ENCODE peak calls at places on chromosome 22, in seven cellular contexts. One of them, this sample, is unnamed.

GRCh38 chr22:24091551-24092420 is 80.7 kb downstream of the CABIN1 start:
- DNase-seq in MM.1S: no peak
- DNase-seq in hepatocyte: no peak
- DNase-seq in GM23338: no peak
- DNase-seq in PC-3: no peak
- DNase-seq in HCT116: no peak
- DNase-seq in GM23248: no peak
- DNase-seq in this sample: no peak

GRCh38 chr22:48342016-48342415 is 1485.7 kb downstream of the BRD1 start:
- DNase-seq in MM.1S: no peak
- DNase-seq in hepatocyte: no peak
- DNase-seq in GM23338: no peak
- DNase-seq in PC-3: no peak
- DNase-seq in HCT116: no peak
- DNase-seq in GM23248: no peak
- DNase-seq in this sample: no peak

GRCh38 chr22:30606455-30607299 is at the start of gene TCN2:
- DNase-seq in MM.1S: peak; percentile 66
- DNase-seq in hepatocyte: peak; percentile 88
- DNase-seq in GM23338: peak; percentile 93
- DNase-seq in PC-3: peak; percentile 49
- DNase-seq in HCT116: no peak
- DNase-seq in GM23248: peak; percentile 86
- DNase-seq in this sample: no peak

GRCh38 chr22:27839261-27839660 is 37.7 kb upstream of the MN1 start:
- DNase-seq in MM.1S: no peak
- DNase-seq in hepatocyte: no peak
- DNase-seq in GM23338: no peak
- DNase-seq in PC-3: no peak
- DNase-seq in HCT116: no peak
- DNase-seq in GM23248: no peak
- DNase-seq in this sample: no peak

GRCh38 chr22:30196141-30196866 is 50.3 kb downstream of the LIF start:
- DNase-seq in MM.1S: no peak
- DNase-seq in hepatocyte: peak; percentile 91
- DNase-seq in GM23338: peak; percentile 94
- DNase-seq in PC-3: peak; percentile 93
- DNase-seq in HCT116: peak; percentile 91
- DNase-seq in GM23248: peak; percentile 100
- DNase-seq in this sample: peak; percentile 100

GRCh38 chr22:44567846-44568493 is 69.9 kb upstream of the RTL6 start:
- DNase-seq in MM.1S: peak; percentile 37
- DNase-seq in hepatocyte: peak; percentile 46
- DNase-seq in GM23338: peak; percentile 57
- DNase-seq in PC-3: peak; percentile 36
- DNase-seq in HCT116: peak; percentile 54
- DNase-seq in GM23248: peak; percentile 52
- DNase-seq in this sample: no peak

GRCh38 chr22:29199702-29200400 is 5.8 kb upstream of the EMID1 start:
- DNase-seq in MM.1S: no peak
- DNase-seq in hepatocyte: no peak
- DNase-seq in GM23338: no peak
- DNase-seq in PC-3: no peak
- DNase-seq in HCT116: no peak
- DNase-seq in GM23248: no peak
- DNase-seq in this sample: no peak

GRCh38 chr22:35601743-35602633 is 15.1 kb downstream of the MB start:
- DNase-seq in MM.1S: no peak
- DNase-seq in hepatocyte: peak; percentile 57
- DNase-seq in GM23338: no peak
- DNase-seq in PC-3: peak; percentile 88
- DNase-seq in HCT116: no peak
- DNase-seq in GM23248: peak; percentile 89
- DNase-seq in this sample: peak; percentile 91

GRCh38 chr22:27776410-27776958 is 25.1 kb downstream of the MN1 start:
- DNase-seq in MM.1S: no peak
- DNase-seq in hepatocyte: no peak
- DNase-seq in GM23338: peak; percentile 61
- DNase-seq in PC-3: no peak
- DNase-seq in HCT116: no peak
- DNase-seq in GM23248: peak; percentile 61
- DNase-seq in this sample: no peak

DNA sequence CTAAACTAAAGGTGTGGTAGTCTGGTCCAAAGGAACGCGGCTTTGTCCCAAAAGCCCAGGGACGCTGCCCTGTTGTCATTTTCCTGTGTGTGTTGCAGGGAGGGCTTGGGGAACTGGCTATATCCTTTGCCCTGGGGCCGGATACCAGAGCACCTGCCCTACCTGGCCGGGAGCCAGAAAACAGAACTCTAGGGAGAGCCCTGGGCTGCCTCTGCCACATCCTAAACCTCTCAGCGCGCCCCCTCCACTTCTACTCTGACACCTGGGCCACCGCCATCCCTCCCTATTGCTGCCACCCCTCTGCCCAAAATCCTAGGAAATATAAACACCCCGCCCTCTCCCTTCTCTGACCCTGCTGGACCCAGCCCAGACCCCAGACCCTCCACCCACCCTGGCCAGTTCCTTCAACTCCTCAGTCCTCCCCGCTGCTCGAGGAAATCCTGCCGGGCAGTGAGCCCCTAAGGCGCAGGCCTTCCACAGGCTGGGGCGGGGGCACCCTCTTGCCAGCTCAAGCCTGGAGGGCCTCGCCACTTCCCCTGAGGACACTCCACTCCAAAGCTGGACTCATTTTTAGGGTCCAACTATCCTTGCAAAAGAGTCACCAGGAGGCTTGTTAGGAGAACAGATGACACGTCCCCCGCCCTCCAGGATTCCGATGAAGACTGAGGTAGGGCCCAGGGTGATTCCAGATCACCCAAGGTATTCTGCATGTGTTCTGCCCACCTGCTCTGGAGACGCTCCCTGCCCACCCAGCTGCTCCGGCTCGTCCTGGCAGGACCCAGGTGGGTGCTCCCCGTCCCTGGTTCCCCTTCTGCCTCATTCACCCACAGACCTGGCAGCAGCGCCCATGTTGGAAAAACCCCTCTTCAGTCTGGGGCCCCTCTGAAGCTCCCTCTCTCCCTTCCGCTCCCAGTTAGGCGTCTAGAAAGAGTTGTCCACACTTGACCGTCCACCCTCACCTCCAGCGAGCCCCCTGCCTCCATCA is 12.2 kb downstream of the KCTD17 start:
- DNase-seq in MM.1S: no peak
- DNase-seq in hepatocyte: no peak
- DNase-seq in GM23338: no peak
- DNase-seq in PC-3: peak; percentile 15
- DNase-seq in HCT116: no peak
- DNase-seq in GM23248: no peak
- DNase-seq in this sample: peak; percentile 66
- H3K9me2 ChIP-seq in MM.1S: no peaks in the 10 kb centered on the region
- H3K9me2 ChIP-seq in hepatocyte: no peaks in the 10 kb centered on the region
- H3K9me2 ChIP-seq in GM23338: no peaks in the 10 kb centered on the region
- H3K9me2 ChIP-seq in PC-3: no peaks in the 10 kb centered on the region
- H3K9me2 ChIP-seq in HCT116: no peaks in the 10 kb centered on the region
- H3K9me2 ChIP-seq in GM23248: no peaks in the 10 kb centered on the region
- H3K9me2 ChIP-seq in this sample: no peaks in the 10 kb centered on the region

GRCh38 chr22:39839917-39840510 is 53.5 kb downstream of the ENTHD1 start:
- DNase-seq in MM.1S: no peak
- DNase-seq in hepatocyte: no peak
- DNase-seq in GM23338: no peak
- DNase-seq in PC-3: no peak
- DNase-seq in HCT116: no peak
- DNase-seq in GM23248: no peak
- DNase-seq in this sample: no peak
- H3K4me2 ChIP-seq in MM.1S: no peak overlapping the region
- H3K4me2 ChIP-seq in hepatocyte: no peak overlapping the region
- H3K4me2 ChIP-seq in GM23338: no peak overlapping the region
- H3K4me2 ChIP-seq in PC-3: no peak overlapping the region
- H3K4me2 ChIP-seq in HCT116: no peak overlapping the region
- H3K4me2 ChIP-seq in GM23248: no peak overlapping the region
- H3K4me2 ChIP-seq in this sample: no peak overlapping the region

DNA sequence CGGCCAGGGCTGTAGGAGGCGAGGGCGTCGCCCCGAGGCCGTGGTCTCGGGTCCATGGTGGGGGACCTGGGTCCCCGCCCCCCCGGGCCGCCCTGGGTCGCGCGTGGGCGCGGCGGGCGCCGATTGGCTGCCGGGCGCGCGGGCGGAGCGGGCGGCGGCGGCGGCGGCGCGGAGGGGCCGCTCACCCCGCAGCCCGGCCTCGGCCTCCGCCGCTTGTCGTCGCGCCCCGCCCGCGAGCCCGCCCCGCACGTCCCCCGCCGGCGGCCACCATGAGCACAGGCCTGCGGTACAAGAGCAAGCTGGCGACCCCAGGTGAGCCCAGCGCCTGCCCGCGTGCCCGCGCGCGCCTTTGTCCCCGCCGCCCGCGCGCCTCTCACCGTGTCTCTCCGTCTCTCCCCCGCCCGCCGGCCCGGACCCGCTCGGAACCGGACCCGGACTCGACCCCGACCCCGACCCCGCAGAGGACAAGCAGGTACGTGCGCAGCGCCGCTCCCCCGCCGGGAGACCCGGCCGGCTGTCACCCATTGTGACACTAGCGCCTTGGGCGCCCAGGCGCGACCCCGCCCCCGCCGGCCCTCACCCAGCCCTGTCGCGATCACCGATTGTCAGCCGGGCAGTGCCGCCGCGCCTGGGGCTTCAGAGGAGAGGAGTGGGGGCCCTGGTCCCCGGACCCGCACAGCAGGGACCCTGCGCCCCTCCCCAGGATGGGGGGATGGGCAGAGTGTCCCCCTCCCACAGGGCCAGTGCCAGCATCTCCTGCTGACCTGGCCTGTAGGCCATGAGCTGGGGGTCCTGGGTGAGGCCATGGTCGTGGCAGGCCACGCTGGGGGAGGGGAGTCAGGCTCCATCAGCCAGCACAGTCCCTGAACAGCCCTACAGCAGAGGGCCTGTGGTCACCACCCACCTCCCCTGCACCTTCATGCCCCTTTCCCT is at the start of gene SEPTIN5:
- DNase-seq in MM.1S: no peak
- DNase-seq in hepatocyte: no peak
- DNase-seq in GM23338: no peak
- DNase-seq in PC-3: no peak
- DNase-seq in HCT116: no peak
- DNase-seq in GM23248: peak; percentile 50
- DNase-seq in this sample: no peak
- TF ChIP-seq EZH2 in MM.1S: peak; percentile 53
- TF ChIP-seq EZH2 in hepatocyte: no peak
- TF ChIP-seq EZH2 in GM23338: no peak
- TF ChIP-seq EZH2 in PC-3: no peak
- TF ChIP-seq EZH2 in HCT116: no peak
- TF ChIP-seq EZH2 in GM23248: no peak
- TF ChIP-seq EZH2 in this sample: no peak

GRCh38 chr22:33302549-33302948 is 244.4 kb upstream of the SYN3 start:
- DNase-seq in MM.1S: no peak
- DNase-seq in hepatocyte: no peak
- DNase-seq in GM23338: peak; percentile 13
- DNase-seq in PC-3: no peak
- DNase-seq in HCT116: no peak
- DNase-seq in GM23248: no peak
- DNase-seq in this sample: no peak

GRCh38 chr22:33300165-33300564 is 242.0 kb upstream of the SYN3 start:
- DNase-seq in MM.1S: no peak
- DNase-seq in hepatocyte: no peak
- DNase-seq in GM23338: no peak
- DNase-seq in PC-3: no peak
- DNase-seq in HCT116: no peak
- DNase-seq in GM23248: no peak
- DNase-seq in this sample: no peak

GRCh38 chr22:33299245-33299956 is 241.2 kb upstream of the SYN3 start:
- DNase-seq in MM.1S: no peak
- DNase-seq in hepatocyte: no peak
- DNase-seq in GM23338: no peak
- DNase-seq in PC-3: no peak
- DNase-seq in HCT116: no peak
- DNase-seq in GM23248: no peak
- DNase-seq in this sample: no peak

GRCh38 chr22:33302049-33302545 is 243.9 kb upstream of the SYN3 start:
- DNase-seq in MM.1S: peak; percentile 68
- DNase-seq in hepatocyte: peak; percentile 88
- DNase-seq in GM23338: peak; percentile 93
- DNase-seq in PC-3: peak; percentile 45
- DNase-seq in HCT116: peak; percentile 0
- DNase-seq in GM23248: peak; percentile 82
- DNase-seq in this sample: peak; percentile 71

DNA sequence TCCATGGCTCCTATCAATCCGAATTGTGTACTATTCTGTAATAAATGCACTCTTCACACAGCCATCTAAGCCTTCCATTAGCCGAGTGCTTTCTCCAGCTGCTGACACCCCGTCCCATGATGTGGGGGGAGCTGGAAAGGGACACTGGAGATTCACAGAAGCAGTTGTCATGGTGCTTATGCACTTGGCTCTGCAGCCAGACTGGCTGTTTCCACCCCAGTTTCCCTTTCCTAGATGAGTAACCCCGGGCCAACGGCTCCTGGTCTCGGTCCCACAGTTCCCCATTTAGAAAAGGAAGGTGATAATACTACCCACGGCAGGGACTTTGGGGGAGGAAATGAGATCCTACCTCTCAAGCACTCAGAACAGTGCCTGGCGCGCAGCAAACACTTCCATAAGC is 244.9 kb upstream of the SYN3 start:
- DNase-seq in MM.1S: no peak
- DNase-seq in hepatocyte: no peak
- DNase-seq in GM23338: no peak
- DNase-seq in PC-3: no peak
- DNase-seq in HCT116: no peak
- DNase-seq in GM23248: no peak
- DNase-seq in this sample: no peak
- H3K9me2 ChIP-seq in MM.1S: no peaks in the 10 kb centered on the region
- H3K9me2 ChIP-seq in hepatocyte: no peaks in the 10 kb centered on the region
- H3K9me2 ChIP-seq in GM23338: no peaks in the 10 kb centered on the region
- H3K9me2 ChIP-seq in PC-3: no peaks in the 10 kb centered on the region
- H3K9me2 ChIP-seq in HCT116: no peaks in the 10 kb centered on the region
- H3K9me2 ChIP-seq in GM23248: no peaks in the 10 kb centered on the region
- H3K9me2 ChIP-seq in this sample: no peaks in the 10 kb centered on the region

DNA sequence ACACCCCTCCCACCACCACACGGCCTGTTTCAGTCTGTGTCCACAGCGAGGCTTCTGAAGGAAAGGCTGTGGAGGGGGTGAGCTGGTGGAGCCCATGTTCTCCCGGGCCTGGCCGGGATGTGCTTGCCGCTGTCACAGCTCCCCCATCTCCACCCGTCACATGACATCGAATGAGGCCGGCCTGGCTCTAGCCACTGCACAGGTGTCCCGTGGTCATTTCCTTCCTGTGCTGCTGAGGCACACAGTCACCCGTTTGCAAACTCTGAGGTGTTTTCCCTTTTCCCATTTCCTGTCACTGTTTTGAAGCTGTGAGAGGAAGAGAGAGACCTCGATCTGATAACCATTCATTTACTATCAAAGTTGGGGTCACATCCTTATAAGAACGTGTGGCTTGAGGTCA is 55.7 kb upstream of the CLDN5 start:
- DNase-seq in MM.1S: peak; percentile 45
- DNase-seq in hepatocyte: no peak
- DNase-seq in GM23338: no peak
- DNase-seq in PC-3: peak; percentile 25
- DNase-seq in HCT116: no peak
- DNase-seq in GM23248: no peak
- DNase-seq in this sample: no peak
- H3K4me2 ChIP-seq in MM.1S: peak overlapping the region; percentile 47
- H3K4me2 ChIP-seq in hepatocyte: no peak overlapping the region
- H3K4me2 ChIP-seq in GM23338: no peak overlapping the region
- H3K4me2 ChIP-seq in PC-3: peak overlapping the region; percentile 6
- H3K4me2 ChIP-seq in HCT116: no peak overlapping the region
- H3K4me2 ChIP-seq in GM23248: no peak overlapping the region
- H3K4me2 ChIP-seq in this sample: no peak overlapping the region

GRCh38 chr22:38450234-38450797 is 4.7 kb downstream of the KCNJ4 start:
- DNase-seq in MM.1S: no peak
- DNase-seq in hepatocyte: no peak
- DNase-seq in GM23338: no peak
- DNase-seq in PC-3: no peak
- DNase-seq in HCT116: no peak
- DNase-seq in GM23248: no peak
- DNase-seq in this sample: no peak
- TF ChIP-seq EZH2 in MM.1S: no peak
- TF ChIP-seq EZH2 in hepatocyte: no peak
- TF ChIP-seq EZH2 in GM23338: no peak
- TF ChIP-seq EZH2 in PC-3: no peak
- TF ChIP-seq EZH2 in HCT116: no peak
- TF ChIP-seq EZH2 in GM23248: no peak
- TF ChIP-seq EZH2 in this sample: no peak

This sample was measured in PC-9.